ENCODE peak calls at places on chromosomes 1 and 21, in six cellular contexts. B is dorsolateral prefrontal cortex, H is LNCaP clone FGC, C is B cell, T is heart left ventricle, E is GM12864. L is an unnamed sample.

GRCh38 chr1:116933586-116934515 is 24.1 kb downstream of the PTGFRN start:
- DNase-seq in T (no peak), B (no peak), H (no peak), E (no peak), C (no peak), L (no peak)

GRCh38 chr1:39829791-39830533 is 41.3 kb upstream of the BMP8B start:
- DNase-seq in T (no peak), H (no peak), B (no peak), C (no peak), E (no peak), L (no peak)

GRCh38 chr1:182051938-182052337 is 9.6 kb downstream of the ZNF648 start:
- DNase-seq in E (no peak), H (no peak), C (no peak), B (no peak), T (no peak), L (peak)

GRCh38 chr1:3634059-3634800 is 9.4 kb downstream of the TPRG1L start:
- DNase-seq in T (peak), B (no peak), C (no peak), H (no peak), E (no peak), L (no peak)

GRCh38 chr1:87200875-87201638 is 127.6 kb upstream of the LMO4 start:
- DNase-seq in H (peak), T (no peak), E (no peak), C (no peak), B (no peak), L (no peak)

GRCh38 chr1:100622037-100622436 is 84.1 kb downstream of the GPR88 start:
- DNase-seq in E (no peak), C (no peak), B (no peak), H (no peak), T (no peak), L (peak)

GRCh38 chr21:29072873-29073221 is 601 bp downstream of the CCT8 start:
- DNase-seq in H (no peak), E (no peak), B (no peak), C (no peak), T (no peak), L (peak)

GRCh38 chr1:160407819-160408801 is 7.7 kb downstream of the VANGL2 start:
- DNase-seq in H (no peak), T (no peak), E (no peak), B (no peak), C (no peak), L (peak)

GRCh38 chr1:226945106-226945857 is 5.2 kb downstream of the COQ8A start:
- DNase-seq in E (no peak), H (peak), B (no peak), T (no peak), C (no peak), L (no peak)

GRCh38 chr1:231929311-231929710 is 302.7 kb downstream of the DISC1 start:
- DNase-seq in B (no peak), T (peak), C (no peak), E (no peak), H (no peak), L (peak)

GRCh38 chr1:41633764-41634163 is 149.3 kb upstream of the EDN2 start:
- DNase-seq in C (no peak), H (no peak), B (no peak), E (no peak), T (no peak), L (no peak)

GRCh38 chr21:39531777-39532333 is 80.1 kb downstream of the SH3BGR start:
- DNase-seq in H (no peak), B (no peak), E (no peak), C (no peak), T (no peak), L (no peak)

GRCh38 chr1:226784081-226785049 is 45.3 kb upstream of the ITPKB start:
- DNase-seq in T (no peak), B (peak), E (no peak), C (no peak), H (no peak), L (no peak)

GRCh38 chr1:63198921-63199530 is 123.3 kb upstream of the FOXD3 start:
- DNase-seq in B (no peak), E (no peak), H (no peak), T (no peak), C (no peak), L (no peak)

GRCh38 chr1:30848130-30848529 is 60.4 kb downstream of the SDC3 start:
- DNase-seq in H (no peak), T (no peak), E (no peak), B (no peak), C (no peak), L (no peak)

GRCh38 chr1:157073944-157074685 is 25.5 kb downstream of the ETV3L start:
- DNase-seq in C (no peak), T (peak), B (peak), H (peak), E (no peak), L (peak)

GRCh38 chr1:165815725-165816124 is 11.7 kb upstream of the UCK2 start:
- DNase-seq in T (no peak), C (no peak), B (no peak), E (no peak), H (no peak), L (no peak)

GRCh38 chr1:224615861-224616760 is at the start of gene CNIH3:
- DNase-seq in E (no peak), C (no peak), B (peak), T (no peak), H (no peak), L (peak)

GRCh38 chr1:224528900-224529299 is 87.2 kb upstream of the CNIH3 start:
- DNase-seq in E (no peak), C (no peak), H (peak), B (no peak), T (no peak), L (peak)

GRCh38 chr1:60078182-60078581 is 4.6 kb upstream of the C1orf87 start:
- DNase-seq in B (no peak), T (no peak), H (no peak), C (no peak), E (no peak), L (no peak)

GRCh38 chr1:26529655-26530539 is at the start of gene RPS6KA1:
- DNase-seq in H (no peak), C (peak), T (peak), B (peak), E (no peak), L (peak)

GRCh38 chr1:58136502-58136901 is 410.0 kb downstream of the OMA1 start:
- DNase-seq in E (no peak), C (no peak), T (no peak), H (no peak), B (no peak), L (no peak)

GRCh38 chr1:18902523-18903312 is at the start of gene ALDH4A1:
- DNase-seq in C (peak), H (peak), E (peak), T (peak), B (peak), L (peak)
- TF ChIP-seq CTCF in C (no peak), H (no peak), E (no peak), T (no peak), B (no peak), L (peak)

DNA sequence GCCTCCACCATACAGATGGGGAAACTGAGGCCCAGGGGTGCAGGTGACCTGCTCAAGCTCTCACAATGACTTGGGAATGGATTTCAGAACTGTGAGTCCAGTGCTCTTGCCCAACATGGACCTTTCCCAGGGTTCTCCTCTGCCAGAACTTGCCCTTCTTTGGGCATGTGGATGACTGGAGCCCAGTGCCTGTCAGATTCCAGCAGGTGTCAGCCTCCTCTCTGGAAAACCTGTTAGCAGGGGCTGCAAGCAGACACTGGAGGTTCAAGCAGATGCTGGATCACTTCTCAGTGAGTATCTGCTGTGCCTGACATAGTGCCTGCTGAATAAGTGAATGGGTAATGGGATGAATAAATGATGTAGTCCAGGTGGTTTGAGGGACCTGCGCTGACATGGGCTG is 314.2 kb upstream of the POU3F1 start:
- DNase-seq in C (no peak), T (no peak), E (no peak), H (no peak), B (no peak), L (no peak)
- TF ChIP-seq CTCF in C (no peak), T (no peak), E (peak), H (peak), B (no peak), L (no peak)

GRCh38 chr1:236315092-236315491 is 33.3 kb upstream of the ERO1B start:
- DNase-seq in B (no peak), E (no peak), C (no peak), T (no peak), H (no peak), L (no peak)

GRCh38 chr1:236307437-236307836 is 25.7 kb upstream of the ERO1B start:
- DNase-seq in C (no peak), E (no peak), T (no peak), H (no peak), B (no peak), L (no peak)

GRCh38 chr1:236313412-236313811 is 31.7 kb upstream of the ERO1B start:
- DNase-seq in C (no peak), B (no peak), E (no peak), H (no peak), T (no peak), L (no peak)

GRCh38 chr1:236308827-236309226 is 27.1 kb upstream of the ERO1B start:
- DNase-seq in H (peak), C (no peak), T (no peak), E (no peak), B (no peak), L (no peak)

GRCh38 chr1:236311040-236311439 is 29.3 kb upstream of the ERO1B start:
- DNase-seq in C (no peak), H (no peak), B (no peak), E (no peak), T (no peak), L (no peak)
- TF ChIP-seq CTCF in C (no peak), H (no peak), B (no peak), E (peak), T (no peak), L (no peak)

GRCh38 chr1:153929981-153930948 is 7.5 kb upstream of the GATAD2B start:
- DNase-seq in T (no peak), B (no peak), C (no peak), H (no peak), E (no peak), L (no peak)
- TF ChIP-seq CTCF in T (no peak), B (no peak), C (no peak), H (no peak), E (no peak), L (no peak)

GRCh38 chr1:70146488-70146887 is 58.9 kb downstream of the LRRC40 start:
- DNase-seq in H (no peak), C (no peak), T (no peak), E (no peak), B (no peak), L (peak)

GRCh38 chr1:70140894-70141293 is 64.5 kb downstream of the LRRC40 start:
- DNase-seq in T (no peak), B (no peak), C (no peak), H (no peak), E (no peak), L (no peak)

GRCh38 chr1:70140343-70140742 is 65.0 kb downstream of the LRRC40 start:
- DNase-seq in E (no peak), C (no peak), B (no peak), H (no peak), T (no peak), L (no peak)

GRCh38 chr1:70142120-70142519 is 63.3 kb downstream of the LRRC40 start:
- DNase-seq in B (no peak), T (no peak), E (no peak), C (no peak), H (no peak), L (no peak)

GRCh38 chr1:70143052-70143659 is 62.2 kb downstream of the LRRC40 start:
- DNase-seq in H (peak), T (no peak), B (no peak), E (no peak), C (no peak), L (no peak)
- TF ChIP-seq CTCF in H (peak), T (no peak), B (no peak), E (no peak), C (no peak), L (no peak)

GRCh38 chr1:156062189-156062588 is 1.2 kb downstream of the RAB25 start:
- DNase-seq in H (no peak), T (no peak), B (no peak), C (no peak), E (no peak), L (no peak)
- TF ChIP-seq CTCF in H (no peak), T (no peak), B (no peak), C (no peak), E (no peak), L (no peak)